ENCODE peak calls at places on chromosomes 2 and 18, in four cellular contexts. One of them, this sample, is unnamed.

GRCh38 chr2:109437325-109438090 is 176.3 kb downstream of the SEPTIN10 start:
- DNase-seq in uterus: no peak
- DNase-seq in stimulated activated CD4-positive, alpha-beta T cell treated with anti-CD3 and anti-CD28 coated beads, Interleukin-1b, Interleukin-23, amount 100 ng/mL, for 24 hours: no peak
- DNase-seq in NAMALWA: no peak
- DNase-seq in this sample: no peak

GRCh38 chr2:239308696-239309397 is 92.0 kb downstream of the HDAC4 start:
- DNase-seq in uterus: peak
- DNase-seq in stimulated activated CD4-positive, alpha-beta T cell treated with anti-CD3 and anti-CD28 coated beads, Interleukin-1b, Interleukin-23, amount 100 ng/mL, for 24 hours: no peak
- DNase-seq in NAMALWA: no peak
- DNase-seq in this sample: no peak

GRCh38 chr2:204869142-204869823 is 324.0 kb downstream of the PARD3B start:
- DNase-seq in uterus: no peak
- DNase-seq in stimulated activated CD4-positive, alpha-beta T cell treated with anti-CD3 and anti-CD28 coated beads, Interleukin-1b, Interleukin-23, amount 100 ng/mL, for 24 hours: no peak
- DNase-seq in NAMALWA: no peak
- DNase-seq in this sample: no peak

GRCh38 chr2:71004857-71005256 is 10.2 kb upstream of the TEX261 start:
- DNase-seq in uterus: no peak
- DNase-seq in stimulated activated CD4-positive, alpha-beta T cell treated with anti-CD3 and anti-CD28 coated beads, Interleukin-1b, Interleukin-23, amount 100 ng/mL, for 24 hours: no peak
- DNase-seq in NAMALWA: no peak
- DNase-seq in this sample: no peak

GRCh38 chr2:31051213-31052185 is 86.7 kb downstream of the GALNT14 start:
- DNase-seq in uterus: no peak
- DNase-seq in stimulated activated CD4-positive, alpha-beta T cell treated with anti-CD3 and anti-CD28 coated beads, Interleukin-1b, Interleukin-23, amount 100 ng/mL, for 24 hours: no peak
- DNase-seq in NAMALWA: no peak
- DNase-seq in this sample: no peak

GRCh38 chr2:134461511-134461910 is 207.6 kb downstream of the MGAT5 start:
- DNase-seq in uterus: no peak
- DNase-seq in stimulated activated CD4-positive, alpha-beta T cell treated with anti-CD3 and anti-CD28 coated beads, Interleukin-1b, Interleukin-23, amount 100 ng/mL, for 24 hours: no peak
- DNase-seq in NAMALWA: no peak
- DNase-seq in this sample: no peak

GRCh38 chr18:9022397-9023170 is 79.9 kb upstream of the NDUFV2 start:
- DNase-seq in uterus: no peak
- DNase-seq in stimulated activated CD4-positive, alpha-beta T cell treated with anti-CD3 and anti-CD28 coated beads, Interleukin-1b, Interleukin-23, amount 100 ng/mL, for 24 hours: no peak
- DNase-seq in NAMALWA: no peak
- DNase-seq in this sample: no peak

GRCh38 chr2:6353669-6354068 is 512.0 kb downstream of the CMPK2 start:
- DNase-seq in uterus: no peak
- DNase-seq in stimulated activated CD4-positive, alpha-beta T cell treated with anti-CD3 and anti-CD28 coated beads, Interleukin-1b, Interleukin-23, amount 100 ng/mL, for 24 hours: no peak
- DNase-seq in NAMALWA: no peak
- DNase-seq in this sample: no peak

GRCh38 chr2:214987261-214987660 is 151.2 kb downstream of the ABCA12 start:
- DNase-seq in uterus: no peak
- DNase-seq in stimulated activated CD4-positive, alpha-beta T cell treated with anti-CD3 and anti-CD28 coated beads, Interleukin-1b, Interleukin-23, amount 100 ng/mL, for 24 hours: no peak
- DNase-seq in NAMALWA: no peak
- DNase-seq in this sample: no peak

GRCh38 chr2:69588945-69589344 is 54.6 kb downstream of the AAK1 start:
- DNase-seq in uterus: no peak
- DNase-seq in stimulated activated CD4-positive, alpha-beta T cell treated with anti-CD3 and anti-CD28 coated beads, Interleukin-1b, Interleukin-23, amount 100 ng/mL, for 24 hours: no peak
- DNase-seq in NAMALWA: no peak
- DNase-seq in this sample: no peak

GRCh38 chr2:102735431-102736130 is 26.2 kb upstream of the TMEM182 start:
- DNase-seq in uterus: no peak
- DNase-seq in stimulated activated CD4-positive, alpha-beta T cell treated with anti-CD3 and anti-CD28 coated beads, Interleukin-1b, Interleukin-23, amount 100 ng/mL, for 24 hours: no peak
- DNase-seq in NAMALWA: no peak
- DNase-seq in this sample: no peak

GRCh38 chr2:225103737-225104141 is 61.5 kb upstream of the DOCK10 start:
- DNase-seq in uterus: no peak
- DNase-seq in stimulated activated CD4-positive, alpha-beta T cell treated with anti-CD3 and anti-CD28 coated beads, Interleukin-1b, Interleukin-23, amount 100 ng/mL, for 24 hours: no peak
- DNase-seq in NAMALWA: no peak
- DNase-seq in this sample: no peak

GRCh38 chr2:2038746-2039530 is 292.1 kb downstream of the MYT1L start:
- DNase-seq in uterus: no peak
- DNase-seq in stimulated activated CD4-positive, alpha-beta T cell treated with anti-CD3 and anti-CD28 coated beads, Interleukin-1b, Interleukin-23, amount 100 ng/mL, for 24 hours: no peak
- DNase-seq in NAMALWA: no peak
- DNase-seq in this sample: no peak

GRCh38 chr18:63264871-63265270 is 54.7 kb downstream of the BCL2 start:
- DNase-seq in uterus: no peak
- DNase-seq in stimulated activated CD4-positive, alpha-beta T cell treated with anti-CD3 and anti-CD28 coated beads, Interleukin-1b, Interleukin-23, amount 100 ng/mL, for 24 hours: no peak
- DNase-seq in NAMALWA: no peak
- DNase-seq in this sample: no peak

GRCh38 chr18:46407471-46408166 is 249.4 kb downstream of the LOXHD1 start:
- DNase-seq in uterus: no peak
- DNase-seq in stimulated activated CD4-positive, alpha-beta T cell treated with anti-CD3 and anti-CD28 coated beads, Interleukin-1b, Interleukin-23, amount 100 ng/mL, for 24 hours: no peak
- DNase-seq in NAMALWA: no peak
- DNase-seq in this sample: no peak

GRCh38 chr2:19205983-19206533 is 152.4 kb downstream of the OSR1 start:
- DNase-seq in uterus: no peak
- DNase-seq in stimulated activated CD4-positive, alpha-beta T cell treated with anti-CD3 and anti-CD28 coated beads, Interleukin-1b, Interleukin-23, amount 100 ng/mL, for 24 hours: no peak
- DNase-seq in NAMALWA: no peak
- DNase-seq in this sample: no peak

GRCh38 chr2:69770193-69770702 is 28.3 kb downstream of the ANXA4 start:
- DNase-seq in uterus: no peak
- DNase-seq in stimulated activated CD4-positive, alpha-beta T cell treated with anti-CD3 and anti-CD28 coated beads, Interleukin-1b, Interleukin-23, amount 100 ng/mL, for 24 hours: no peak
- DNase-seq in NAMALWA: no peak
- DNase-seq in this sample: no peak

GRCh38 chr18:34817636-34818035 is 107.5 kb downstream of the DTNA start:
- DNase-seq in uterus: no peak
- DNase-seq in stimulated activated CD4-positive, alpha-beta T cell treated with anti-CD3 and anti-CD28 coated beads, Interleukin-1b, Interleukin-23, amount 100 ng/mL, for 24 hours: no peak
- DNase-seq in NAMALWA: no peak
- DNase-seq in this sample: no peak

GRCh38 chr18:49893036-49893435 is 79.7 kb upstream of the ACAA2 start:
- DNase-seq in uterus: no peak
- DNase-seq in stimulated activated CD4-positive, alpha-beta T cell treated with anti-CD3 and anti-CD28 coated beads, Interleukin-1b, Interleukin-23, amount 100 ng/mL, for 24 hours: no peak
- DNase-seq in NAMALWA: no peak
- DNase-seq in this sample: no peak

GRCh38 chr2:48900321-48901014 is 144.9 kb upstream of the LHCGR start:
- DNase-seq in uterus: no peak
- DNase-seq in stimulated activated CD4-positive, alpha-beta T cell treated with anti-CD3 and anti-CD28 coated beads, Interleukin-1b, Interleukin-23, amount 100 ng/mL, for 24 hours: no peak
- DNase-seq in NAMALWA: no peak
- DNase-seq in this sample: no peak

GRCh38 chr18:4333043-4333442 is 122.1 kb downstream of the DLGAP1 start:
- DNase-seq in uterus: no peak
- DNase-seq in stimulated activated CD4-positive, alpha-beta T cell treated with anti-CD3 and anti-CD28 coated beads, Interleukin-1b, Interleukin-23, amount 100 ng/mL, for 24 hours: no peak
- DNase-seq in NAMALWA: no peak
- DNase-seq in this sample: no peak

GRCh38 chr18:58402951-58403702 is 225.8 kb downstream of the ALPK2 start:
- DNase-seq in uterus: no peak
- DNase-seq in stimulated activated CD4-positive, alpha-beta T cell treated with anti-CD3 and anti-CD28 coated beads, Interleukin-1b, Interleukin-23, amount 100 ng/mL, for 24 hours: no peak
- DNase-seq in NAMALWA: no peak
- DNase-seq in this sample: no peak

GRCh38 chr2:108998911-108999310 is 9.9 kb upstream of the EDAR start:
- DNase-seq in uterus: no peak
- DNase-seq in stimulated activated CD4-positive, alpha-beta T cell treated with anti-CD3 and anti-CD28 coated beads, Interleukin-1b, Interleukin-23, amount 100 ng/mL, for 24 hours: no peak
- DNase-seq in NAMALWA: no peak
- DNase-seq in this sample: no peak

GRCh38 chr2:143937563-143938346 is 582.2 kb downstream of the ZEB2 start:
- DNase-seq in uterus: no peak
- DNase-seq in stimulated activated CD4-positive, alpha-beta T cell treated with anti-CD3 and anti-CD28 coated beads, Interleukin-1b, Interleukin-23, amount 100 ng/mL, for 24 hours: no peak
- DNase-seq in NAMALWA: no peak
- DNase-seq in this sample: no peak

GRCh38 chr2:97868986-97869721 is 126.6 kb downstream of the TMEM131 start:
- DNase-seq in uterus: no peak
- DNase-seq in stimulated activated CD4-positive, alpha-beta T cell treated with anti-CD3 and anti-CD28 coated beads, Interleukin-1b, Interleukin-23, amount 100 ng/mL, for 24 hours: no peak
- DNase-seq in NAMALWA: no peak
- DNase-seq in this sample: no peak

GRCh38 chr2:211035548-211036185 is 479.3 kb downstream of the CPS1 start:
- DNase-seq in uterus: no peak
- DNase-seq in stimulated activated CD4-positive, alpha-beta T cell treated with anti-CD3 and anti-CD28 coated beads, Interleukin-1b, Interleukin-23, amount 100 ng/mL, for 24 hours: no peak
- DNase-seq in NAMALWA: peak
- DNase-seq in this sample: no peak

GRCh38 chr2:185978634-185979405 is 240.2 kb downstream of the FSIP2 start:
- DNase-seq in uterus: no peak
- DNase-seq in stimulated activated CD4-positive, alpha-beta T cell treated with anti-CD3 and anti-CD28 coated beads, Interleukin-1b, Interleukin-23, amount 100 ng/mL, for 24 hours: no peak
- DNase-seq in NAMALWA: no peak
- DNase-seq in this sample: no peak

GRCh38 chr2:101501443-101501842 is 26.5 kb upstream of the RFX8 start:
- DNase-seq in uterus: no peak
- DNase-seq in stimulated activated CD4-positive, alpha-beta T cell treated with anti-CD3 and anti-CD28 coated beads, Interleukin-1b, Interleukin-23, amount 100 ng/mL, for 24 hours: no peak
- DNase-seq in NAMALWA: no peak
- DNase-seq in this sample: no peak

GRCh38 chr2:7169631-7170030 is 252.4 kb downstream of the RNF144A start:
- DNase-seq in uterus: no peak
- DNase-seq in stimulated activated CD4-positive, alpha-beta T cell treated with anti-CD3 and anti-CD28 coated beads, Interleukin-1b, Interleukin-23, amount 100 ng/mL, for 24 hours: no peak
- DNase-seq in NAMALWA: no peak
- DNase-seq in this sample: no peak

GRCh38 chr2:11203480-11203879 is 48.2 kb downstream of the SLC66A3 start:
- DNase-seq in uterus: no peak
- DNase-seq in stimulated activated CD4-positive, alpha-beta T cell treated with anti-CD3 and anti-CD28 coated beads, Interleukin-1b, Interleukin-23, amount 100 ng/mL, for 24 hours: no peak
- DNase-seq in NAMALWA: no peak
- DNase-seq in this sample: no peak

GRCh38 chr2:167692191-167692590 is 555.2 kb downstream of the STK39 start:
- DNase-seq in uterus: no peak
- DNase-seq in stimulated activated CD4-positive, alpha-beta T cell treated with anti-CD3 and anti-CD28 coated beads, Interleukin-1b, Interleukin-23, amount 100 ng/mL, for 24 hours: no peak
- DNase-seq in NAMALWA: no peak
- DNase-seq in this sample: no peak